ENCODE peak calls at places on chromosomes 5 and 9, in seven cellular contexts. I is mesendoderm, N is neuronal stem cell, F is mesenchymal stem cell, R is H1, W is trophoblast cell, L is IMR-90. E is an unnamed sample.

GRCh38 chr9:121326130-121326838 is 43.8 kb downstream of the STOM start:
- DNase-seq in I (peak; percentile 87), N (peak; percentile 4), F (peak; percentile 39), R (no peak), W (peak; percentile 96), L (peak; percentile 44), E (no peak)

GRCh38 chr9:70668751-70669150 is 254.3 kb upstream of the KLF9 start:
- DNase-seq in I (no peak), N (no peak), F (no peak), R (no peak), W (no peak), L (no peak), E (no peak)

GRCh38 chr5:144189800-144190429 is 19.2 kb downstream of the KCTD16 start:
- DNase-seq in I (no peak), N (no peak), F (peak; percentile 94), R (no peak), W (peak; percentile 28), L (peak; percentile 93), E (no peak)

GRCh38 chr9:6109986-6110385 is 94.6 kb upstream of the RANBP6 start:
- DNase-seq in I (no peak), N (no peak), F (no peak), R (no peak), W (no peak), L (peak; percentile 18), E (no peak)

GRCh38 chr5:147188200-147189108 is 46.4 kb upstream of the STK32A start:
- DNase-seq in I (peak; percentile 75), N (peak; percentile 71), F (peak; percentile 62), R (peak; percentile 50), W (peak; percentile 46), L (peak; percentile 59), E (peak; percentile 38)

GRCh38 chr5:89024082-89024481 is 141.1 kb upstream of the MEF2C start:
- DNase-seq in I (no peak), N (no peak), F (no peak), R (no peak), W (no peak), L (no peak), E (no peak)

GRCh38 chr9:114691956-114692295 is 9.9 kb upstream of the TEX48 start:
- DNase-seq in I (no peak), N (no peak), F (no peak), R (no peak), W (no peak), L (no peak), E (no peak)

GRCh38 chr5:132363431-132364112 is 5.9 kb upstream of the SLC22A5 start:
- DNase-seq in I (no peak), N (no peak), F (peak; percentile 76), R (no peak), W (no peak), L (peak; percentile 93), E (no peak)

GRCh38 chr5:116557669-116558271 is 16.9 kb downstream of the SEMA6A start:
- DNase-seq in I (peak; percentile 66), N (no peak), F (peak; percentile 47), R (no peak), W (no peak), L (peak; percentile 8), E (no peak)

GRCh38 chr9:130549093-130549735 is 30.2 kb upstream of the FUBP3 start:
- DNase-seq in I (peak; percentile 64), N (no peak), F (no peak), R (no peak), W (no peak), L (no peak), E (no peak)

GRCh38 chr5:141811287-141812155 is 66.7 kb downstream of the PCDH1 start:
- DNase-seq in I (peak; percentile 76), N (peak; percentile 69), F (peak; percentile 19), R (peak; percentile 89), W (no peak), L (no peak), E (peak; percentile 82)

GRCh38 chr5:151557951-151558350 is 33.2 kb downstream of the FAT2 start:
- DNase-seq in I (no peak), N (no peak), F (no peak), R (no peak), W (peak; percentile 59), L (no peak), E (no peak)

GRCh38 chr5:171874210-171874609 is 88.6 kb downstream of the SMIM23 start:
- DNase-seq in I (no peak), N (no peak), F (peak; percentile 59), R (no peak), W (no peak), L (peak; percentile 45), E (no peak)

GRCh38 chr9:109229682-109230081 is 62.6 kb upstream of the FRRS1L start:
- DNase-seq in I (no peak), N (no peak), F (no peak), R (no peak), W (no peak), L (no peak), E (no peak)

GRCh38 chr9:35839926-35840325 is 10.9 kb downstream of the TMEM8B start:
- DNase-seq in I (no peak), N (no peak), F (no peak), R (no peak), W (no peak), L (no peak), E (no peak)

GRCh38 chr5:157463081-157463480 is 3.1 kb downstream of the NIPAL4 start:
- DNase-seq in I (no peak), N (no peak), F (peak; percentile 66), R (no peak), W (no peak), L (no peak), E (no peak)

GRCh38 chr9:115118471-115119156 is 657 bp upstream of the TNC start:
- DNase-seq in I (peak; percentile 98), N (peak; percentile 77), F (peak; percentile 92), R (peak; percentile 81), W (peak; percentile 59), L (peak; percentile 93), E (peak; percentile 77)

GRCh38 chr5:128290152-128290858 is 206.7 kb downstream of the SLC12A2 start:
- DNase-seq in I (no peak), N (no peak), F (no peak), R (no peak), W (no peak), L (peak; percentile 33), E (no peak)

GRCh38 chr9:121266906-121267650 is 884 bp upstream of the GSN start:
- DNase-seq in I (no peak), N (no peak), F (no peak), R (no peak), W (no peak), L (no peak), E (no peak)

GRCh38 chr5:65198777-65199120 is 283.0 kb downstream of the ADAMTS6 start:
- DNase-seq in I (peak; percentile 65), N (no peak), F (peak; percentile 75), R (no peak), W (peak; percentile 47), L (peak; percentile 99), E (no peak)

GRCh38 chr5:56297851-56298250 is 64.7 kb upstream of the ANKRD55 start:
- DNase-seq in I (no peak), N (no peak), F (no peak), R (no peak), W (no peak), L (no peak), E (no peak)

GRCh38 chr5:35248843-35249780 is 18.8 kb upstream of the PRLR start:
- DNase-seq in I (no peak), N (no peak), F (peak; percentile 39), R (no peak), W (no peak), L (peak; percentile 8), E (no peak)
- H3K4me2 ChIP-seq in I (no peak overlapping the region), N (no peak overlapping the region), F (peak overlapping the region; percentile 53), R (no peak overlapping the region), W (no peak overlapping the region), L (peak overlapping the region; percentile 72), E (no peak overlapping the region)

GRCh38 chr9:131738293-131738692 is 1.6 kb downstream of the RAPGEF1 start:
- DNase-seq in I (no peak), N (no peak), F (no peak), R (no peak), W (no peak), L (no peak), E (no peak)
- H3K4me1 ChIP-seq in I (peaks cover 5% of the 10 kb centered on the region), N (peaks cover 8% of the 10 kb centered on the region), F (peaks cover 31% of the 10 kb centered on the region), R (peaks cover 5% of the 10 kb centered on the region), W (peaks cover 37% of the 10 kb centered on the region), L (peaks cover 27% of the 10 kb centered on the region), E (peaks cover 2% of the 10 kb centered on the region)

GRCh38 chr9:127730262-127730661 is 4.8 kb downstream of the TOR2A start:
- DNase-seq in I (no peak), N (no peak), F (no peak), R (no peak), W (no peak), L (no peak), E (no peak)
- H3K18ac ChIP-seq in I (no peak overlapping the region), N (no peak overlapping the region), F (no peak overlapping the region), R (no peak overlapping the region), W (no peak overlapping the region), L (no peak overlapping the region), E (no peak overlapping the region)

DNA sequence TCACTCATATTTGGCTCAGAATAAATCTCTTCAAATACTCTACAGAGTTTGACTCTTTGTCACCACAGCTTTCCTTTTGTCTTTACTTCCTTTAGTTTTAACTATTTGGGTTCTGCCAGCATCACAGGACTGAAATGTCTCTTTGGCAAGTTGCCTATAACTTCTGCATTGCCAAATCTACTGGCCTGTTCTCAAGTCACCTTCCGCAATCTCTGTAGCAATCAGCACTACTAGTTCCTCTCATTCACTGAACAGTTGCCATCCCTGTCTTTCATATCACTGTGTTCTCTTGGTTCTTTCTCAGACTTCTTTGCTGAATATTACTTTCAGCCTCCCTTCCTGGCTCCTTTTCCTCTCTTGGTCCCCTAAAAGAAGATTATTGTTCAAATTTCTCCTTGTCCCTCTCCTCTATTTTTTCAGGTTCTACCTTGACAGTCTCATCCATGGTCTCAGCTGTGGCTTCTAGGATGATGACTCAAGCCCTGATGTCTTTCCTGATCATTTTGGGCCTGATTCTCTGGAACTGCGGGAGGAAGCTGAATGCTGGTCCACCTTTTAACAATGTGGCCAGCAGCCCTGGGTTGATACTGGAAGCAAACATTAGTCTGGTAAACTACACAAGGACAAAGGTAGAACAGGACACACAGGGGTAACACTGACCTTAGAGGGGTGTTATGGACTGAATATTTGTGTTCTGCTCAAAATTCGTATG is 44.0 kb upstream of the LIFR start:
- DNase-seq in I (no peak), N (no peak), F (peak; percentile 45), R (no peak), W (peak; percentile 68), L (peak; percentile 37), E (no peak)
- H3K4me2 ChIP-seq in I (no peak overlapping the region), N (no peak overlapping the region), F (no peak overlapping the region), R (no peak overlapping the region), W (no peak overlapping the region), L (no peak overlapping the region), E (no peak overlapping the region)

GRCh38 chr5:153598099-153598498 is 107.6 kb downstream of the GRIA1 start:
- DNase-seq in I (no peak), N (no peak), F (no peak), R (no peak), W (no peak), L (no peak), E (no peak)

DNA sequence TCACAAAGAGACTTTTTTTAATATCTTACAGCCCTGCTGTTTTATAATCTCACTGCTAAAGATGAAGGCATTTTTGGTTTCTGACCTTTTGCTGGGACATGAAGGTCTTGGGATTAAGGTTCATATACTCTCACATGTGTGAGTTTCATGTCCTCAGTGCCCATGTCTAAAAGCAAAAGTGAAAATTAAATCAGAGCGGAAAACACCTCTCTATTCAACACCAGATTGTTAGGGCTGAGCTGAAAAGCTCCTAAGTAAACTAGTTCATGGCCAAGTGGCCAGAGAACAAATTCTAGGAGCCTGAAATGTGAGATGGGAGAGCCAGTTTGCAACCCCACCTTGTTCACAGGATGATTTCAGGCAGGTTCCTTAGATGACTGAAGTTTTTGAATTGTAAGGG is 110.9 kb downstream of the GRIA1 start:
- DNase-seq in I (no peak), N (no peak), F (no peak), R (no peak), W (no peak), L (no peak), E (no peak)
- H3K4me1 ChIP-seq in I (no peaks in the 10 kb centered on the region), N (no peaks in the 10 kb centered on the region), F (no peaks in the 10 kb centered on the region), R (no peaks in the 10 kb centered on the region), W (no peaks in the 10 kb centered on the region), L (no peaks in the 10 kb centered on the region), E (no peaks in the 10 kb centered on the region)

E was measured in H9.